ENCODE peak calls at places on chromosomes 11 and 22, in eight cellular contexts. J is transverse colon, T is psoas muscle, I is left lung, E is lung, A is fibroblast of mammary gland, L is HFF-Myc, R is AG04449. Q is an unnamed sample.

GRCh38 chr22:44550666-44551491 is 52.8 kb upstream of the RTL6 start:
- DNase-seq in J (peak), I (no peak), L (peak), R (peak), A (peak), E (peak), T (peak), Q (peak)

GRCh38 chr22:49056301-49056700 is 771.4 kb downstream of the BRD1 start:
- DNase-seq in T (no peak), E (no peak), L (no peak), I (no peak), A (no peak), R (no peak), J (no peak), Q (no peak)

GRCh38 chr11:8289426-8290047 is 25.9 kb upstream of the LMO1 start:
- DNase-seq in L (no peak), I (no peak), J (no peak), R (no peak), E (no peak), T (no peak), A (peak), Q (no peak)

GRCh38 chr11:8810331-8811301 is 100.4 kb upstream of the AKIP1 start:
- DNase-seq in L (no peak), T (peak), E (peak), R (no peak), J (peak), A (peak), I (peak), Q (peak)

GRCh38 chr11:102994101-102994500 is 38.6 kb upstream of the MMP13 start:
- DNase-seq in R (no peak), J (no peak), L (no peak), A (peak), T (no peak), I (no peak), E (no peak), Q (no peak)

GRCh38 chr22:50627452-50627913 is 469 bp downstream of the ARSA start:
- DNase-seq in E (no peak), A (no peak), T (no peak), R (no peak), J (peak), I (peak), L (no peak), Q (no peak)

GRCh38 chr22:24595863-24596262 is 3.0 kb upstream of the LRRC75B start:
- DNase-seq in J (no peak), R (no peak), A (no peak), E (no peak), L (no peak), I (no peak), T (no peak), Q (no peak)

GRCh38 chr11:23688835-23689234 is 808.0 kb upstream of the LUZP2 start:
- DNase-seq in T (no peak), L (peak), J (no peak), E (no peak), I (no peak), A (peak), R (no peak), Q (no peak)

GRCh38 chr11:2703487-2704141 is 3.8 kb upstream of the KCNQ1OT1 start:
- DNase-seq in A (no peak), L (no peak), J (no peak), T (peak), R (no peak), E (no peak), I (peak), Q (peak)

GRCh38 chr11:64844330-64845124 is at the start of gene CDC42BPG:
- DNase-seq in A (peak), I (peak), E (peak), R (no peak), T (peak), L (no peak), J (peak), Q (no peak)

GRCh38 chr22:50406416-50407170 is 63.5 kb downstream of the PPP6R2 start:
- DNase-seq in I (no peak), L (no peak), J (no peak), T (no peak), E (no peak), A (no peak), R (no peak), Q (no peak)

GRCh38 chr22:20509344-20510047 is 2.1 kb downstream of the MED15 start:
- DNase-seq in J (peak), I (no peak), A (peak), T (peak), E (peak), L (peak), R (peak), Q (peak)

GRCh38 chr22:27307545-27308279 is 493.8 kb downstream of the MN1 start:
- DNase-seq in A (no peak), L (no peak), R (no peak), E (no peak), I (no peak), J (no peak), T (no peak), Q (no peak)

GRCh38 chr11:111684259-111684658 is 81.9 kb downstream of the PPP2R1B start:
- DNase-seq in J (no peak), A (no peak), L (no peak), R (no peak), I (no peak), T (no peak), E (no peak), Q (no peak)

GRCh38 chr11:36123353-36124220 is 165.6 kb downstream of the COMMD9 start:
- DNase-seq in A (no peak), I (no peak), E (no peak), R (no peak), T (no peak), J (no peak), L (no peak), Q (no peak)

GRCh38 chr11:97965849-97966646 is 1054.7 kb upstream of the CNTN5 start:
- DNase-seq in I (no peak), R (peak), E (no peak), T (no peak), L (peak), A (peak), J (no peak), Q (no peak)

GRCh38 chr11:75126564-75126963 is 24.3 kb upstream of the SLCO2B1 start:
- DNase-seq in J (no peak), T (no peak), A (no peak), R (no peak), I (no peak), E (no peak), L (no peak), Q (no peak)

GRCh38 chr11:1874406-1875092 is 17.1 kb downstream of the PRR33 start:
- DNase-seq in T (peak), R (no peak), E (no peak), I (peak), L (no peak), A (no peak), J (peak), Q (no peak)

GRCh38 chr22:27420817-27421361 is 380.7 kb downstream of the MN1 start:
- DNase-seq in I (no peak), E (peak), T (peak), A (peak), R (peak), J (peak), L (peak), Q (peak)

GRCh38 chr11:60204922-60205321 is 22.0 kb upstream of the MS4A6A start:
- DNase-seq in E (no peak), L (no peak), R (no peak), I (no peak), T (no peak), A (no peak), J (no peak), Q (no peak)

GRCh38 chr11:45527898-45528297 is 137.5 kb downstream of the CHST1 start:
- DNase-seq in R (no peak), E (no peak), L (no peak), I (no peak), A (peak), T (no peak), J (no peak), Q (no peak)

GRCh38 chr11:17421781-17422180 is 33.3 kb upstream of the KCNJ11 start:
- DNase-seq in A (no peak), T (peak), J (no peak), I (no peak), L (no peak), R (no peak), E (no peak), Q (no peak)

GRCh38 chr11:129313588-129314288 is 61.9 kb upstream of the BARX2 start:
- DNase-seq in E (no peak), I (no peak), A (peak), J (no peak), R (no peak), L (no peak), T (no peak), Q (no peak)

GRCh38 chr22:19432092-19432844 is at the start of gene MRPL40:
- DNase-seq in J (peak), E (peak), I (peak), A (peak), T (peak), R (peak), L (peak), Q (peak)

GRCh38 chr11:532512-533048 is 2.8 kb downstream of the HRAS start:
- DNase-seq in A (no peak), L (no peak), I (no peak), R (no peak), T (peak), J (no peak), E (no peak), Q (no peak)

GRCh38 chr22:19375435-19375834 is 56.1 kb downstream of the HIRA start:
- DNase-seq in I (no peak), L (no peak), R (no peak), J (no peak), E (no peak), T (no peak), A (no peak), Q (no peak)

GRCh38 chr11:62678770-62679696 is at the start of gene UBXN1:
- DNase-seq in L (peak), E (peak), I (peak), R (no peak), A (peak), J (peak), T (peak), Q (no peak)

DNA sequence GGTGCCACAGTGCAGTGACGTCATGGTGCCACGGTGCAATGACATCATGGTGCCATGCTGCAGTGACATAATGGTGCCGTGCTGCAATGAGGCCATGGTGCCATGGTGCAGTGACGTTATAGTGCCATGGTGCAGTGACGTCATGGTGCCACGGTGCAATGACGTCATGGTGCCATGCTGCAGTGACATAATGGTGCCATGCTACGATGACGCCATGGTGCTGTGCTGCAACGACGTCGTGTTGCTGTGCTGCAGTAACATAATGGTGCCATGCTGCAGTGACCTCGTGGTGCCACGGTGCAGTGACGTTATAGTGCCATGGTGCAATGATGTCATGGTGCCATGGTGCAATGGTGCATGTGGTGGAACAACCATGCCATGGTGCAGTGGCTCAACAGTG is 45.3 kb downstream of the DHCR7 start:
- DNase-seq in A (no peak), T (no peak), J (no peak), E (no peak), L (no peak), I (no peak), R (no peak), Q (no peak)
- TF ChIP-seq CTCF in A (no peak), T (no peak), J (no peak), E (no peak), L (no peak), I (no peak), R (no peak), Q (no peak)

GRCh38 chr22:30607300-30607930 is 441 bp downstream of the TCN2 start:
- DNase-seq in I (no peak), J (no peak), T (no peak), L (no peak), A (no peak), E (no peak), R (no peak), Q (no peak)

GRCh38 chr22:30606455-30607299 is at the start of gene TCN2:
- DNase-seq in L (peak), A (peak), T (peak), J (peak), R (no peak), I (peak), E (peak), Q (peak)

GRCh38 chr22:30607939-30608338 is 965 bp downstream of the TCN2 start:
- DNase-seq in R (no peak), I (no peak), T (peak), J (no peak), A (no peak), L (no peak), E (no peak), Q (no peak)

GRCh38 chr22:30604723-30605122 is 2.3 kb upstream of the TCN2 start:
- DNase-seq in T (peak), R (no peak), L (no peak), E (no peak), J (no peak), I (no peak), A (no peak), Q (no peak)

DNA sequence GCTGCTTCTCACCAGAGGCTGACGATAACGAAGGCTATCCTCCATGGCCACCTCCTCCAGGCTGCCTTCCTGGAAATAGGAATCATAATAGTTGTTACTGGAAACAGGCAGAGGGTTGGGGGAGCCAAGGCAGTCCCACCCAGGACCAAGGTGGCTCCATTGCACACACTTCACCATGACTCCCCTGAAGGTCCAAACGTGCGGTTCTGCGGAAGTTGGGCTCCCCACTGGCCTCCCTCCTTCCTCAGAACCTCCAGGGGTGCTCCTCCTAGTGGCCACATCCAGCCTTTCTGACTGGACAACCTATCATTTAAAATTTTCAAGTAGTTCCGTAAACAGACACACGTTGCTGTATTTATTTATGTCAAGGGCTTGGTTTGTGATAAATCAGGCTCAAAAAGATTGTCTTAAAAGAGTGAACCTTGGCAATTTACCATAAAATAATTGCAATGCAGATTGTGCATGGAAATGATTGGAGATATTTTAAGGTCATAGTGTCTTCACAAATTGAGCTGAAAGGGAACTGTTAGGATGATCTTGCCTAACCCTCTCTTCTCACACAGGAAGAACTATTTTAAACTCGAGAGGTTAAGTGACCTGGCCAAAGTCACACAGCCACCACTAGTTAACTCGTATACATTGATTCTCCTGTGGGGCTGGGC is 1.4 kb upstream of the TCN2 start:
- DNase-seq in I (no peak), R (no peak), A (peak), E (peak), T (peak), J (peak), L (no peak), Q (no peak)
- H3K4me3 ChIP-seq in I (peak), R (no peak), A (no peak), E (no peak), T (peak), J (peak), L (no peak), Q (no peak)

GRCh38 chr11:69013009-69013951 is at the start of gene MRGPRF:
- DNase-seq in R (no peak), I (peak), T (peak), E (peak), L (peak), A (peak), J (peak), Q (no peak)
- TF ChIP-seq CTCF in R (peak), I (peak), T (peak), E (no peak), L (peak), A (peak), J (peak), Q (peak)

DNA sequence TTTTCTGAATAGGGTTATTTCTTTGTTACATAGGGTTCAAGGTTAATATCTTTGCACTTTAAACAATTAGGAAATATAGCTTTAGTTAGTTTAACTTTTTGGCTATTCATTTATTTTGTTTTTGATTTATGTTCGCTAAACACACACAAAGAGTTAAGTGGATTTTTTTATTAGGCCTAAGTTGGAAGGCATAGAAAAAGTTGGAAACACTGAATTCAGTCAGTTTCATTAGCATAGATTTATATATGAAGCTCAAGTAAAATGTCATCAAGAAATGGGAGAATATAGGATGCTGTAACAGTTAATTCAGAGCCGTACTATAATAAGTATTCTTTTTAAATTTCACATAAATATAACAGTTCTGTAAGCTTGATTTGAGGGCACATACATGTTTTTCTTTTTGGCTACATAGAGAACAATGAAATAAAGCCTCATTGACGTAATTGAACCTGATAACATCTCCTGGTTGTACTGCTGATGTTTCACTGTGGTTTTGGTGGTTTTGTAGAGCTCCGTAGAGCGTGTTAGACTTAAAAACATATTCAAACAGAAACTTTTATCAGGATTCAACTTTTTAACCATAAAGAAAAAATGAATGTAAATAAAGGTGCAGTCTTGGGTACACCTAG is 121.4 kb downstream of the PDE3B start:
- DNase-seq in A (no peak), L (no peak), R (no peak), E (no peak), J (no peak), T (no peak), I (no peak), Q (peak)
- H3K4me3 ChIP-seq in A (no peak), L (no peak), R (no peak), E (no peak), J (no peak), T (no peak), I (no peak), Q (no peak)

GRCh38 chr11:14384338-14384737 is 25.4 kb upstream of the RRAS2 start:
- DNase-seq in A (peak), T (no peak), E (no peak), R (no peak), L (no peak), I (no peak), J (no peak), Q (no peak)

GRCh38 chr11:14381968-14382367 is 23.0 kb upstream of the RRAS2 start:
- DNase-seq in A (no peak), I (no peak), J (no peak), R (no peak), L (no peak), E (no peak), T (no peak), Q (no peak)

GRCh38 chr11:14378171-14378570 is 19.2 kb upstream of the RRAS2 start:
- DNase-seq in E (no peak), A (no peak), L (no peak), R (no peak), J (no peak), I (no peak), T (no peak), Q (no peak)

GRCh38 chr11:14380125-14380936 is 21.3 kb upstream of the RRAS2 start:
- DNase-seq in I (no peak), E (no peak), T (no peak), A (no peak), L (no peak), R (no peak), J (no peak), Q (no peak)

DNA sequence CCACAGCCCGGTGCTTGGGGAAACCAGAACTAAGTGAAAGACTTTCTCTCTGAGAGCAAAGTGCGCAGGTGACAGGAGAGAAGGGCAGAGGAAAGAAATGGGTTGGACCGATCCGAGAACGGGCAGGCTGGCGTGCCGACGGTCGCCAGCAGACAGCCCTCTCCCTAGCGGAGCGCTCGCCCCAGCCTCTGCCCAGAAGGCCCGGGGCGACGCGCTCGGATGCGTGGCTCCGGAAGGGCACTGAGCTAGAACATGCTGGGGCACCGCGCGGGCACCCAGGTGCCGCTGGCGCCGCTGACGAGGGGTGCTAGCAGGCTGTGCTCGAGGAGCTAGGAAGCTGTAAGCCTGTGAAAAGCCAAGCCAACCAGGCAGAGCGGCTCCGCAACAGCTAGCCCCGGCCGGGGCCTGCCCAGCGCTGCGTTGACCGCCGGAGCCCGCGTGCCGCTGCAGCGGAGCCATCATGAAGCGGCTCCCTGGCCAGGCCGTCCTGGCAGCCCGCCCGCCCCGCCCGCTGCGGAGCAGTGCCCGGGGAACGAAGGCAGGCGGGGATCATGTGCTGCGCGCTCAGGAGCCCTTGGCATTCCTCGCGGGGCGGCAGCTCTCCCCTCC is 22.1 kb upstream of the RRAS2 start:
- DNase-seq in R (no peak), I (peak), T (peak), A (no peak), E (peak), J (peak), L (no peak), Q (no peak)
- TF ChIP-seq CTCF in R (peak), I (no peak), T (peak), A (no peak), E (no peak), J (peak), L (no peak), Q (no peak)